ENCODE peak calls at places on chromosomes 1 and 21, in five cellular contexts. Y, L, X, S and H are unnamed samples.
A peak's percentile ranks its signal among the peaks of the same experiment; 100 is the strongest.

GRCh38 chr1:88731475-88731874 is 47.4 kb downstream of the PKN2 start:
- DNase-seq in Y (no peak), L (no peak), X (no peak), S (no peak), H (no peak)

GRCh38 chr1:237695878-237696277 is 194.8 kb downstream of the ZP4 start:
- DNase-seq in Y (no peak), L (no peak), X (no peak), S (no peak), H (no peak)

GRCh38 chr1:186531561-186532165 is 70.7 kb upstream of the PDC start:
- DNase-seq in Y (no peak), L (no peak), X (no peak), S (no peak), H (no peak)

GRCh38 chr1:3731543-3731942 is 20.7 kb upstream of the CCDC27 start:
- DNase-seq in Y (no peak), L (no peak), X (no peak), S (no peak), H (no peak)

GRCh38 chr1:1758692-1759455 is 19.4 kb downstream of the NADK start:
- DNase-seq in Y (no peak), L (no peak), X (peak; percentile 73), S (no peak), H (no peak)

GRCh38 chr1:198298653-198299052 is 141.9 kb downstream of the NEK7 start:
- DNase-seq in Y (peak; percentile 70), L (no peak), X (no peak), S (no peak), H (no peak)

GRCh38 chr21:46438241-46438640 is 20.4 kb upstream of the DIP2A start:
- DNase-seq in Y (no peak), L (no peak), X (no peak), S (no peak), H (no peak)

GRCh38 chr1:204088596-204088995 is 15.7 kb downstream of the SOX13 start:
- DNase-seq in Y (no peak), L (no peak), X (no peak), S (no peak), H (no peak)

GRCh38 chr1:63601912-63602311 is 8.7 kb downstream of the PGM1 start:
- DNase-seq in Y (no peak), L (no peak), X (no peak), S (no peak), H (no peak)

GRCh38 chr1:48661726-48662483 is 114.8 kb downstream of the BEND5 start:
- DNase-seq in Y (no peak), L (no peak), X (no peak), S (no peak), H (no peak)

GRCh38 chr1:183840140-183840539 is 35.2 kb downstream of the RGL1 start:
- DNase-seq in Y (no peak), L (no peak), X (no peak), S (no peak), H (no peak)

GRCh38 chr1:17909634-17910033 is 154.5 kb downstream of the ACTL8 start:
- DNase-seq in Y (peak; percentile 90), L (no peak), X (no peak), S (no peak), H (no peak)

GRCh38 chr1:229129306-229130027 is 141.4 kb upstream of the RAB4A start:
- DNase-seq in Y (peak; percentile 68), L (no peak), X (no peak), S (peak; percentile 59), H (no peak)

GRCh38 chr1:22892789-22893188 is 79.9 kb downstream of the LACTBL1 start:
- DNase-seq in Y (no peak), L (no peak), X (no peak), S (no peak), H (no peak)

GRCh38 chr1:187063271-187063670 is 234.5 kb downstream of the PLA2G4A start:
- DNase-seq in Y (no peak), L (no peak), X (no peak), S (no peak), H (no peak)

GRCh38 chr1:206930210-206930798 is 8.6 kb upstream of the FCMR start:
- DNase-seq in Y (no peak), L (no peak), X (no peak), S (peak; percentile 34), H (no peak)

GRCh38 chr1:36988741-36989193 is 45.5 kb downstream of the GRIK3 start:
- DNase-seq in Y (no peak), L (no peak), X (no peak), S (no peak), H (no peak)

GRCh38 chr1:63559357-63559756 is 33.9 kb upstream of the PGM1 start:
- DNase-seq in Y (no peak), L (no peak), X (no peak), S (no peak), H (no peak)

GRCh38 chr1:81800741-81801031 is at the start of gene ADGRL2:
- DNase-seq in Y (peak; percentile 85), L (no peak), X (no peak), S (no peak), H (no peak)

GRCh38 chr1:48859429-48859828 is 82.7 kb upstream of the BEND5 start:
- DNase-seq in Y (no peak), L (no peak), X (no peak), S (no peak), H (no peak)

GRCh38 chr21:26072891-26073615 is 97.5 kb downstream of the APP start:
- DNase-seq in Y (no peak), L (no peak), X (no peak), S (no peak), H (no peak)

GRCh38 chr1:85201340-85202091 is 700 bp upstream of the SYDE2 start:
- DNase-seq in Y (peak; percentile 95), L (peak; percentile 88), X (peak; percentile 70), S (peak; percentile 83), H (peak; percentile 60)

GRCh38 chr1:67735806-67736627 is 51.0 kb downstream of the GADD45A start:
- DNase-seq in Y (no peak), L (peak; percentile 33), X (peak; percentile 74), S (no peak), H (peak; percentile 92)

GRCh38 chr1:239008568-239008967 is 377.8 kb upstream of the CHRM3 start:
- DNase-seq in Y (no peak), L (no peak), X (no peak), S (no peak), H (no peak)

GRCh38 chr1:236762410-236762809 is 32.7 kb upstream of the MTR start:
- DNase-seq in Y (no peak), L (no peak), X (no peak), S (no peak), H (no peak)

GRCh38 chr1:30356839-30357238 is 366.5 kb downstream of the MATN1 start:
- DNase-seq in Y (peak; percentile 12), L (no peak), X (no peak), S (no peak), H (no peak)

GRCh38 chr1:214658785-214659184 is 55.8 kb downstream of the CENPF start:
- DNase-seq in Y (peak; percentile 61), L (no peak), X (no peak), S (no peak), H (no peak)

GRCh38 chr1:9746211-9746610 is 77.6 kb downstream of the CLSTN1 start:
- DNase-seq in Y (no peak), L (no peak), X (no peak), S (no peak), H (no peak)

GRCh38 chr1:55877440-55878232 is 662.5 kb upstream of the USP24 start:
- DNase-seq in Y (no peak), L (no peak), X (no peak), S (no peak), H (no peak)

GRCh38 chr1:21149430-21149861 is 27.3 kb downstream of the EIF4G3 start:
- DNase-seq in Y (no peak), L (no peak), X (no peak), S (no peak), H (no peak)

GRCh38 chr1:115761601-115762302 is 6.8 kb downstream of the CASQ2 start:
- DNase-seq in Y (no peak), L (no peak), X (no peak), S (no peak), H (no peak)

GRCh38 chr21:37028579-37028978 is 22.1 kb downstream of the RIPPLY3 start:
- DNase-seq in Y (no peak), L (no peak), X (no peak), S (no peak), H (no peak)

GRCh38 chr1:203324103-203325003 is 19.0 kb downstream of the BTG2 start:
- DNase-seq in Y (no peak), L (peak; percentile 88), X (no peak), S (peak; percentile 85), H (peak; percentile 83)

GRCh38 chr21:41578083-41578482 is 70.1 kb upstream of the TMPRSS2 start:
- DNase-seq in Y (no peak), L (no peak), X (no peak), S (no peak), H (no peak)
- H3K27me3 ChIP-seq in Y (no peaks in the 10 kb centered on the region), L (no peaks in the 10 kb centered on the region), X (no peaks in the 10 kb centered on the region), S (no peaks in the 10 kb centered on the region), H (peaks cover 9% of the 10 kb centered on the region)

DNA sequence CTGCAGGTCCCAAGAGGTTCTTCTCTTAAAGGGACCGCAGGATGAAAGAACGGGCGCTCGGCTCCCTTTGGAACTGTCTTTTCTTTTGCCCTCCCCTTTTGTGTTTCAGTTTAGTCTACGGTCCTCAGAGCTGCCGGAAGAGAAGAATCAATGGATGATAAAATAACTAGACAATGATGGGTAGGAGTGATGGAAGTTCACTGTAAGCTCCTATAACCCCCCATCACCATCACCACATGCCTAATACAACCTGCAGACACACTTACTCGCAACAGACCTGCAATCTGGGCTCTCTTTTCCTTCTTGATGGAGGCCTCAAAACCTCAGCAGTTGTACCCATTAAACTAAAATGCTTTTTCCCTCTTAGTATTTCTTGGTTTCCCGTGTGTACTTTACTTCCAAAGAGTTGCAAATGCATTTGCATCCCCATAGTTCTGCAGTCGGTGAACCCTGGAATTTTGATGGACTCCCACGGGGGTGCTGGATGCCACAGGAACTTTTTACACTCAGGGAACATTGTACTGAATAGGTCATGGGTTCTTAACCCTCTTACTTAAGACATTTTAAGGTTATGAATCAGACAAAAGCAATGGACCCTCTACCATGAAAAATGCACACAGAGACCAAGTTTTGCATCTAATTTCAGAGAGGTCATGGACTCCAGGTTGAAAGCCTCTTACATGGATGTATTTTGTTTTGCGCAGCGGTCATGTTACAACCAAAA is 633 bp upstream of the RFX5 start:
- DNase-seq in Y (no peak), L (no peak), X (no peak), S (no peak), H (no peak)
- H3K4me3 ChIP-seq in Y (peak overlapping the region; percentile 93), L (peak overlapping the region; percentile 75), X (peak overlapping the region; percentile 88), S (peak overlapping the region; percentile 75), H (peak overlapping the region; percentile 97)

GRCh38 chr1:200731654-200732332 is 6.9 kb upstream of the CAMSAP2 start:
- DNase-seq in Y (no peak), L (no peak), X (no peak), S (no peak), H (no peak)
- H3K27me3 ChIP-seq in Y (peaks cover 49% of the 10 kb centered on the region), L (no peaks in the 10 kb centered on the region), X (no peaks in the 10 kb centered on the region), S (no peaks in the 10 kb centered on the region), H (no peaks in the 10 kb centered on the region)

GRCh38 chr21:34018910-34019309 is 54.5 kb upstream of the MRPS6 start:
- DNase-seq in Y (no peak), L (no peak), X (no peak), S (no peak), H (no peak)
- H3K4me3 ChIP-seq in Y (no peak overlapping the region), L (no peak overlapping the region), X (no peak overlapping the region), S (no peak overlapping the region), H (no peak overlapping the region)